ENCODE peak calls at places on chromosomes 2 and 18, in five cellular contexts. J, O, Y, S and A are unnamed samples.
A peak's percentile ranks its signal among the peaks of the same experiment; 100 is the strongest.

GRCh38 chr2:31163011-31163540 is 24.8 kb upstream of the GALNT14 start:
- DNase-seq in J (no peak), S (no peak), Y (no peak), O (no peak), A (no peak)

GRCh38 chr2:62817348-62817747 is 111.8 kb downstream of the EHBP1 start:
- DNase-seq in Y (no peak), S (no peak), J (no peak), O (no peak), A (no peak)

GRCh38 chr2:73101626-73102256 is 11.0 kb downstream of the RAB11FIP5 start:
- DNase-seq in Y (no peak), S (peak; percentile 47), O (no peak), J (no peak), A (no peak)

GRCh38 chr2:162890690-162891311 is 52.2 kb upstream of the KCNH7 start:
- DNase-seq in Y (peak; percentile 57), O (peak; percentile 28), S (peak; percentile 44), J (no peak), A (no peak)

GRCh38 chr2:64817453-64817852 is 163.7 kb upstream of the SERTAD2 start:
- DNase-seq in O (no peak), Y (no peak), J (no peak), S (no peak), A (no peak)

GRCh38 chr18:48136051-48136543 is 205.6 kb upstream of the SMAD2 start:
- DNase-seq in S (no peak), O (no peak), J (no peak), Y (no peak), A (peak; percentile 84)

GRCh38 chr18:58638446-58638845 is 9.6 kb upstream of the ALPK2 start:
- DNase-seq in S (peak; percentile 78), J (no peak), Y (no peak), O (no peak), A (no peak)

GRCh38 chr2:221455214-221455613 is 116.9 kb downstream of the EPHA4 start:
- DNase-seq in O (no peak), Y (no peak), J (no peak), S (no peak), A (no peak)

GRCh38 chr18:79524181-79525078 is 128.7 kb downstream of the NFATC1 start:
- DNase-seq in J (no peak), S (no peak), Y (no peak), O (no peak), A (peak; percentile 74)

GRCh38 chr2:168466834-168467565 is 10.9 kb downstream of the CERS6 start:
- DNase-seq in O (no peak), Y (no peak), S (no peak), J (no peak), A (no peak)

GRCh38 chr18:4016391-4017049 is 438.6 kb downstream of the DLGAP1 start:
- DNase-seq in O (no peak), S (peak; percentile 15), J (no peak), Y (peak; percentile 16), A (no peak)

GRCh38 chr2:45329045-45329677 is 281.9 kb downstream of the SRBD1 start:
- DNase-seq in Y (peak; percentile 4), O (no peak), S (peak; percentile 26), J (no peak), A (no peak)

GRCh38 chr2:150567771-150568278 is 80.4 kb upstream of the RND3 start:
- DNase-seq in O (no peak), S (peak; percentile 42), J (no peak), Y (no peak), A (no peak)

GRCh38 chr2:210965472-210965871 is 409.1 kb downstream of the CPS1 start:
- DNase-seq in O (no peak), Y (peak; percentile 78), J (no peak), S (no peak), A (no peak)

GRCh38 chr2:86498468-86499260 is 57.5 kb downstream of the KDM3A start:
- DNase-seq in J (no peak), S (no peak), Y (peak; percentile 89), O (no peak), A (no peak)

DNA sequence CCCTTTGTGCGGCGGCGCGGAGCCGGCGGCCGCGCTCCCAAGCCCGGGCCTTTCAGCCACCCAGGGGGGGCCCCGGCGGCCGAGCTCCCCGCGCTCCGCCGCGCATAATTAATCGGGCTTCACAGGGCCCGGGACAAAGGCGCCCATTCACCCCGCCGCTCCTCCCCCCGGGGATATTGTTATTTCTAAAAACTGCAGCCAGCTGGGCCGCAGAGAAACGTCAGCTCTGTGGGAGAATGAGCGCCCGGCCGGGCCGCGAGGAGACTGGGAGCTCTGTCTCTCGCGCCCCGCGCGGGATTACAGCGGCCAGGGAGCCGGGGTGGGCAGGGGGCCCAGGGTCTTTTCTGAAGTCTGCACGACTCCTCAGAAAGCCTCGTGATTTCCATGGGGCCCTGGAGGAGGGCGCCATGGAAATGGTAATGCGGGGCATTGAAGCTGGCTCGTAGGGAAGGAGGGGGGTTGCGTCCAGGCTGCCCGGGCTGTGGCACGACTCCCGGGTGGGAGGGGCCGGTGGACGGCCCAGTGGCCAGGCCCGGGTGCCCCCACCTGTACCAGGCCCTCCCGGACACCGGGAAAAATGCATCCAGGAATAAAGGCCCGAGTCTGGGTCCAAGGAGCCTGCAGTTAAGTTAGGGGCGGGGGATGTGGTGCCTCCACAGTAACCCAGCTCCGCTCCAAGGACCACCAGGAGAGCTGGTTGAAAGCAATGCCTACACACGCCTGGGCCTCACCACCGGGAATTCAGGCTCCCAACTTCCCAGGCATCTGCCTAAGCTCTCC is 125.3 kb downstream of the ZFP36L2 start:
- DNase-seq in J (peak; percentile 86), O (peak; percentile 65), S (peak; percentile 64), Y (peak; percentile 65), A (peak; percentile 88)
- H3K4me3 ChIP-seq in J (peak overlapping the region; percentile 52), O (no peak overlapping the region), S (peak overlapping the region; percentile 39), Y (no peak overlapping the region), A (peak overlapping the region; percentile 56)

GRCh38 chr2:6074303-6074702 is 382.1 kb downstream of the SOX11 start:
- DNase-seq in S (no peak), Y (no peak), J (no peak), O (no peak), A (no peak)
- H3K4me3 ChIP-seq in S (peak overlapping the region; percentile 32), Y (no peak overlapping the region), J (no peak overlapping the region), O (no peak overlapping the region), A (no peak overlapping the region)

GRCh38 chr2:216109962-216110614 is 940 bp downstream of the XRCC5 start:
- DNase-seq in O (no peak), S (peak; percentile 33), Y (peak; percentile 29), J (no peak), A (no peak)
- H3K4me3 ChIP-seq in O (peak overlapping the region; percentile 94), S (peak overlapping the region; percentile 99), Y (peak overlapping the region; percentile 90), J (peak overlapping the region; percentile 76), A (peak overlapping the region; percentile 98)

GRCh38 chr2:145108385-145108784 is 588.5 kb upstream of the ZEB2 start:
- DNase-seq in Y (no peak), S (peak; percentile 74), J (no peak), O (no peak), A (no peak)
- H3K4me3 ChIP-seq in Y (no peak overlapping the region), S (no peak overlapping the region), J (no peak overlapping the region), O (no peak overlapping the region), A (peak overlapping the region; percentile 17)